ENCODE peak calls at places on chromosomes 13 and 19, in eight cellular contexts. One of them, this sample, is unnamed.

GRCh38 chr19:28333909-28334308 is 879.0 kb downstream of the UQCRFS1 start:
- DNase-seq in GM04503: no peak
- DNase-seq in pancreas: no peak
- DNase-seq in Caki2: no peak
- DNase-seq in adrenal gland: no peak
- DNase-seq in stimulated activated CD4-positive, alpha-beta T cell treated with anti-CD3 and anti-CD28 coated beads, TNF-alpha, amount 100 ng/mL, for 1 hour: no peak
- DNase-seq in glutamatergic neuron: no peak
- DNase-seq in T-helper 1 cell: no peak
- DNase-seq in this sample: no peak

GRCh38 chr13:106423530-106423929 is 111.9 kb downstream of the EFNB2 start:
- DNase-seq in GM04503: no peak
- DNase-seq in pancreas: no peak
- DNase-seq in Caki2: no peak
- DNase-seq in adrenal gland: no peak
- DNase-seq in stimulated activated CD4-positive, alpha-beta T cell treated with anti-CD3 and anti-CD28 coated beads, TNF-alpha, amount 100 ng/mL, for 1 hour: no peak
- DNase-seq in glutamatergic neuron: peak; percentile 33
- DNase-seq in T-helper 1 cell: no peak
- DNase-seq in this sample: no peak

GRCh38 chr19:45809643-45810159 is 5.4 kb downstream of the RSPH6A start:
- DNase-seq in GM04503: peak; percentile 23
- DNase-seq in pancreas: no peak
- DNase-seq in Caki2: peak; percentile 84
- DNase-seq in adrenal gland: no peak
- DNase-seq in stimulated activated CD4-positive, alpha-beta T cell treated with anti-CD3 and anti-CD28 coated beads, TNF-alpha, amount 100 ng/mL, for 1 hour: no peak
- DNase-seq in glutamatergic neuron: no peak
- DNase-seq in T-helper 1 cell: peak; percentile 38
- DNase-seq in this sample: peak; percentile 44

GRCh38 chr13:112625698-112626097 is 37.7 kb upstream of the TUBGCP3 start:
- DNase-seq in GM04503: no peak
- DNase-seq in pancreas: no peak
- DNase-seq in Caki2: no peak
- DNase-seq in adrenal gland: no peak
- DNase-seq in stimulated activated CD4-positive, alpha-beta T cell treated with anti-CD3 and anti-CD28 coated beads, TNF-alpha, amount 100 ng/mL, for 1 hour: no peak
- DNase-seq in glutamatergic neuron: no peak
- DNase-seq in T-helper 1 cell: no peak
- DNase-seq in this sample: no peak

GRCh38 chr13:50319603-50320296 is 304.5 kb downstream of the KCNRG start:
- DNase-seq in GM04503: no peak
- DNase-seq in pancreas: no peak
- DNase-seq in Caki2: peak; percentile 19
- DNase-seq in adrenal gland: no peak
- DNase-seq in stimulated activated CD4-positive, alpha-beta T cell treated with anti-CD3 and anti-CD28 coated beads, TNF-alpha, amount 100 ng/mL, for 1 hour: no peak
- DNase-seq in glutamatergic neuron: no peak
- DNase-seq in T-helper 1 cell: peak; percentile 2
- DNase-seq in this sample: no peak

GRCh38 chr19:33481863-33482262 is 39.7 kb downstream of the PEPD start:
- DNase-seq in GM04503: no peak
- DNase-seq in pancreas: no peak
- DNase-seq in Caki2: no peak
- DNase-seq in adrenal gland: no peak
- DNase-seq in stimulated activated CD4-positive, alpha-beta T cell treated with anti-CD3 and anti-CD28 coated beads, TNF-alpha, amount 100 ng/mL, for 1 hour: no peak
- DNase-seq in glutamatergic neuron: no peak
- DNase-seq in T-helper 1 cell: no peak
- DNase-seq in this sample: no peak

GRCh38 chr13:36126496-36126895 is 4.7 kb downstream of the DCLK1 start:
- DNase-seq in GM04503: no peak
- DNase-seq in pancreas: no peak
- DNase-seq in Caki2: no peak
- DNase-seq in adrenal gland: no peak
- DNase-seq in stimulated activated CD4-positive, alpha-beta T cell treated with anti-CD3 and anti-CD28 coated beads, TNF-alpha, amount 100 ng/mL, for 1 hour: no peak
- DNase-seq in glutamatergic neuron: no peak
- DNase-seq in T-helper 1 cell: no peak
- DNase-seq in this sample: no peak

GRCh38 chr19:33796164-33797100 is at the start of gene KCTD15:
- DNase-seq in GM04503: no peak
- DNase-seq in pancreas: peak; percentile 44
- DNase-seq in Caki2: peak; percentile 70
- DNase-seq in adrenal gland: no peak
- DNase-seq in stimulated activated CD4-positive, alpha-beta T cell treated with anti-CD3 and anti-CD28 coated beads, TNF-alpha, amount 100 ng/mL, for 1 hour: peak; percentile 32
- DNase-seq in glutamatergic neuron: peak; percentile 76
- DNase-seq in T-helper 1 cell: no peak
- DNase-seq in this sample: no peak

GRCh38 chr13:59490651-59491050 is 673.1 kb downstream of the DIAPH3 start:
- DNase-seq in GM04503: no peak
- DNase-seq in pancreas: no peak
- DNase-seq in Caki2: no peak
- DNase-seq in adrenal gland: no peak
- DNase-seq in stimulated activated CD4-positive, alpha-beta T cell treated with anti-CD3 and anti-CD28 coated beads, TNF-alpha, amount 100 ng/mL, for 1 hour: no peak
- DNase-seq in glutamatergic neuron: no peak
- DNase-seq in T-helper 1 cell: no peak
- DNase-seq in this sample: no peak

GRCh38 chr19:16324064-16324383 is 602 bp upstream of the KLF2 start:
- DNase-seq in GM04503: no peak
- DNase-seq in pancreas: no peak
- DNase-seq in Caki2: no peak
- DNase-seq in adrenal gland: no peak
- DNase-seq in stimulated activated CD4-positive, alpha-beta T cell treated with anti-CD3 and anti-CD28 coated beads, TNF-alpha, amount 100 ng/mL, for 1 hour: no peak
- DNase-seq in glutamatergic neuron: no peak
- DNase-seq in T-helper 1 cell: no peak
- DNase-seq in this sample: no peak

GRCh38 chr13:25468330-25469178 is 96.8 kb downstream of the ATP8A2 start:
- DNase-seq in GM04503: no peak
- DNase-seq in pancreas: no peak
- DNase-seq in Caki2: peak; percentile 31
- DNase-seq in adrenal gland: peak; percentile 38
- DNase-seq in stimulated activated CD4-positive, alpha-beta T cell treated with anti-CD3 and anti-CD28 coated beads, TNF-alpha, amount 100 ng/mL, for 1 hour: no peak
- DNase-seq in glutamatergic neuron: peak; percentile 86
- DNase-seq in T-helper 1 cell: peak; percentile 4
- DNase-seq in this sample: no peak

GRCh38 chr19:11324079-11324661 is 15.3 kb downstream of the RAB3D start:
- DNase-seq in GM04503: peak; percentile 89
- DNase-seq in pancreas: peak; percentile 54
- DNase-seq in Caki2: peak; percentile 91
- DNase-seq in adrenal gland: peak; percentile 69
- DNase-seq in stimulated activated CD4-positive, alpha-beta T cell treated with anti-CD3 and anti-CD28 coated beads, TNF-alpha, amount 100 ng/mL, for 1 hour: no peak
- DNase-seq in glutamatergic neuron: no peak
- DNase-seq in T-helper 1 cell: peak; percentile 93
- DNase-seq in this sample: peak; percentile 78

GRCh38 chr13:106636492-106636891 is 68.6 kb upstream of the ARGLU1 start:
- DNase-seq in GM04503: no peak
- DNase-seq in pancreas: no peak
- DNase-seq in Caki2: no peak
- DNase-seq in adrenal gland: no peak
- DNase-seq in stimulated activated CD4-positive, alpha-beta T cell treated with anti-CD3 and anti-CD28 coated beads, TNF-alpha, amount 100 ng/mL, for 1 hour: no peak
- DNase-seq in glutamatergic neuron: no peak
- DNase-seq in T-helper 1 cell: no peak
- DNase-seq in this sample: no peak

GRCh38 chr13:98900442-98900841 is 77.4 kb downstream of the DOCK9 start:
- DNase-seq in GM04503: peak; percentile 4
- DNase-seq in pancreas: no peak
- DNase-seq in Caki2: no peak
- DNase-seq in adrenal gland: no peak
- DNase-seq in stimulated activated CD4-positive, alpha-beta T cell treated with anti-CD3 and anti-CD28 coated beads, TNF-alpha, amount 100 ng/mL, for 1 hour: no peak
- DNase-seq in glutamatergic neuron: no peak
- DNase-seq in T-helper 1 cell: no peak
- DNase-seq in this sample: no peak

This sample was measured in non-pigmented ciliary epithelial cell.